ENCODE peak calls at places on chromosomes 5 and 9, in five cellular contexts. J is K562, D is HepG2, B is H1, P is GM12878. I is an unnamed sample.

GRCh38 chr9:131627326-131627845 is 82.1 kb downstream of the PRRT1B start:
- DNase-seq in B (no peak), D (no peak), P (no peak), J (no peak), I (no peak)

GRCh38 chr5:163269624-163270023 is 167.8 kb upstream of the CCNG1 start:
- DNase-seq in B (no peak), J (no peak), D (no peak), P (no peak), I (no peak)

GRCh38 chr9:108333406-108334031 is 522.3 kb downstream of the ACTL7B start:
- DNase-seq in J (no peak), D (peak), P (no peak), B (no peak), I (no peak)

GRCh38 chr5:62948294-62948693 is 369.7 kb downstream of the LRRC70 start:
- DNase-seq in P (no peak), D (no peak), J (no peak), B (no peak), I (no peak)

GRCh38 chr9:18149457-18150011 is 324.4 kb upstream of the ADAMTSL1 start:
- DNase-seq in P (no peak), B (no peak), D (no peak), J (no peak), I (no peak)

GRCh38 chr5:172303090-172303995 is 19.8 kb upstream of the UBTD2 start:
- DNase-seq in B (no peak), J (no peak), P (no peak), D (peak), I (no peak)

GRCh38 chr9:114382951-114383865 is 4.6 kb downstream of the AKNA start:
- DNase-seq in B (no peak), D (no peak), J (no peak), P (no peak), I (no peak)

GRCh38 chr5:168076561-168076991 is 214.9 kb upstream of the WWC1 start:
- DNase-seq in J (no peak), D (peak), P (no peak), B (peak), I (peak)

GRCh38 chr9:127177682-127178265 is 55.3 kb upstream of the ANGPTL2 start:
- DNase-seq in B (no peak), P (no peak), J (no peak), D (no peak), I (no peak)

GRCh38 chr5:143314664-143315063 is 88.8 kb downstream of the NR3C1 start:
- DNase-seq in B (no peak), D (no peak), J (no peak), P (no peak), I (no peak)

GRCh38 chr5:171322527-171322926 is 13.5 kb downstream of the TLX3 start:
- DNase-seq in B (no peak), D (no peak), J (no peak), P (no peak), I (no peak)

GRCh38 chr5:178249191-178249989 is 16.8 kb upstream of the PHYKPL start:
- DNase-seq in J (no peak), B (no peak), D (no peak), P (no peak), I (no peak)

GRCh38 chr5:61348437-61348836 is 16.4 kb downstream of the ZSWIM6 start:
- DNase-seq in P (no peak), J (no peak), B (no peak), D (no peak), I (no peak)

GRCh38 chr5:61346511-61346910 is 14.5 kb downstream of the ZSWIM6 start:
- DNase-seq in J (no peak), B (no peak), D (no peak), P (no peak), I (no peak)

GRCh38 chr5:61344187-61344944 is 12.3 kb downstream of the ZSWIM6 start:
- DNase-seq in P (no peak), B (no peak), J (no peak), D (no peak), I (no peak)

GRCh38 chr5:61349935-61350334 is 17.9 kb downstream of the ZSWIM6 start:
- DNase-seq in P (no peak), J (no peak), D (no peak), B (no peak), I (no peak)

DNA sequence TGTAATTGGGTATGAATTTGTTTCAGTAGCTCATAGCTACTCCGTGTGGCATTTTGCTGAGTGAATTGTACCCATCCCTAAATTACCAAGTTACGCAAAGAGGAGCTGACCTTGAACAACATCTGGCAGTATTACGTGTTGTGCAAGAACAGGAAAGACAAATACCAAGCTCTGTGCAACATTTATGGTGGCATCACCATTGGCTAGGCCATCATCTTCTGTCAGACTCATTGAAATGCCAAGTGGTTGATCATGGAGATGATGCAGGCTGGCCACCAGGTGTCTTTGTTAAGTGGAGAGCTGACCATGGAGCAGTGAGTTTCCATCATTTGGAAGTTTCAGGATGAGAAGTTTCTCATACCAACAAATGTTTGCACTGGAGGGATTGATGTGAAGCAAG is 15.0 kb downstream of the ZSWIM6 start:
- DNase-seq in B (no peak), J (no peak), P (no peak), D (peak), I (peak)
- TF ChIP-seq CTCF in B (no peak), J (no peak), P (no peak), D (peak), I (no peak)

GRCh38 chr9:34577635-34578240 is 11.8 kb downstream of the CNTFR start:
- DNase-seq in P (no peak), D (no peak), B (no peak), J (no peak), I (no peak)
- TF ChIP-seq KDM1A in P (no peak), D (no peak), B (no peak), J (no peak), I (no peak)

DNA sequence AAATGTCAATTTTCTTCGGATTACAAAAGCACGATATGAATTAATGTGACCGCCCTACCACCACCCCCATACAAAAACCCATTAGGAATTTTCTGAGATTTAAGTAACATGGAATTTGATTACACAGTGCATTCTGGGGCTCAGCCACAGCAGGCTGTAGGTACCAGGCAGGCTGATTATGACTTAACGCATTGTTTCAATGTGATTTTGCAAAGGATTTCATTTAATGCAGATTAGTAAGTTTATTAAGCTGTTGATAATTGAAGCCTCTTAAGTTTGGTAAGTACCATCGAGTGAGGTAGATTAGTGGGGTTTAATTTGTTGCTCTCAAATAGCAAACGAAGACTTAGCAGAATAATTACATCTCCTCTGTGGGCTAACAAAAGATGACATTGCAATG is 240.1 kb downstream of the TRPM3 start:
- DNase-seq in D (no peak), B (no peak), J (no peak), P (no peak), I (no peak)
- TF ChIP-seq HDAC2 in D (no peak), B (no peak), J (no peak), P (no peak), I (no peak)

GRCh38 chr5:142012186-142012785 is 541 bp downstream of the GNPDA1 start:
- DNase-seq in D (peak), P (no peak), J (peak), B (peak), I (peak)
- TF ChIP-seq CTCF in D (peak), P (peak), J (peak), B (peak), I (peak)

GRCh38 chr5:150245111-150245789 is 44.3 kb downstream of the CAMK2A start:
- DNase-seq in B (no peak), P (no peak), D (no peak), J (peak), I (no peak)
- TF ChIP-seq KDM1A in B (no peak), P (no peak), D (no peak), J (no peak), I (no peak)

DNA sequence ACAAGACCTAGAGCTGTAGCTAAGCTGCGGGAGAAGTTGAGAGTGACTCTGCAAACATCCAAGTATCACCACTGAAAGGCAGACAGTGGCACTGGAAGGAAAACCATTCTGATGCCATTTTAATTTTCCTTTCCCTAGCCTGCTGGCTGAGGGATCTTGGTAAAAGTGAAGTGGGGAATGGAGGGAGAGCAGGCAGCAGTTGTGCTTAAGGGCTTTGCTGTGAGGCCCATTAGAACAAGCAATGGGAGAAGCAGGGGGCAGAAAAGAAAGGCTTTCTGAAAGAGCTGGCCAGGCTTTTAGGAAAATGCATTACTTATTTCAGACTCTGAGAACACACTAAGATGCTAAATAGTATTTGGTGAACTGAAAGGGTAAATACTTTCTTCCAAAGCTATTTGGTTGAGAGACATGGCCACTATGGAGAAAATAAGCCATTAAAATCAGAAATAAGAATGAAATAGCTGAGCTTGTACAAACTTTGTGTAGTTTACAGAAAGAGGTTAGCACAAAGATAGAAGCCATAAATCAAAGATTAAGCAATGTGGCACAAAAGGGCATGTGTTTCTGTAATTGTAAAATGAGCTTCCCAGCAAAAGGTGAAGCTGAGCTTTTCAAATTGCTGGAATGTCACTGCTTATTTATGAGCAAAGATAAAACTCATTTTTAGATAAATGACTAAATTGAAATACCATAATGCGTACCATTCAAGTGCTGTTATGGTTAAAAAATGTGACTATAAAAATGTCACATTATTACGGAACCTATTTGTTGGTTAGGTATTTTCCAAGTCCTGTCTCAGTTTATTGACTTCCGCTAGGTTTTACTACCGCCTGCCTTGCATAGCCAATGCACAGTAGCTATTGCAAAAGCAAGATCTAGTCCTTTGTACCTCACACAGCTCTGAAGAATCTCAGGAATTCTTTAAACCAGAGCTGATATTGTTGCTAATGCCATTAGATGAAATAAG is 20.8 kb downstream of the SNCAIP start:
- DNase-seq in J (no peak), P (no peak), D (no peak), B (no peak), I (no peak)
- TF ChIP-seq HDAC2 in J (no peak), P (no peak), D (no peak), B (no peak), I (no peak)

GRCh38 chr9:35905912-35906679 is at the start of gene HRCT1:
- DNase-seq in B (no peak), J (no peak), P (no peak), D (peak), I (peak)
- TF ChIP-seq CTCF in B (no peak), J (no peak), P (no peak), D (no peak), I (no peak)

I was measured in A549.